ENCODE peak calls at places on chromosome 19, in four cellular contexts. F is neuronal stem cell, A is IMR-90, K is mesendoderm. X is an unnamed sample.
A peak's percentile ranks its signal among the peaks of the same experiment; 100 is the strongest.

GRCh38 chr19:18340990-18341868 is 831 bp downstream of the PGPEP1 start:
- DNase-seq in F (no peak), A (peak; percentile 42), K (peak; percentile 45), X (peak; percentile 66)

GRCh38 chr19:9406798-9407352 is 28.5 kb downstream of the ZNF266 start:
- DNase-seq in F (no peak), A (peak; percentile 92), K (no peak), X (no peak)

GRCh38 chr19:33740811-33741396 is 55.8 kb upstream of the KCTD15 start:
- DNase-seq in F (peak; percentile 84), A (peak; percentile 38), K (peak; percentile 86), X (peak; percentile 84)

GRCh38 chr19:412356-413355 is 3.7 kb upstream of the C2CD4C start:
- DNase-seq in F (no peak), A (no peak), K (peak; percentile 69), X (peak; percentile 58)

GRCh38 chr19:845707-846481 is 5.1 kb downstream of the PRTN3 start:
- DNase-seq in F (no peak), A (no peak), K (no peak), X (no peak)

GRCh38 chr19:39705578-39706188 is 1.4 kb downstream of the LGALS14 start:
- DNase-seq in F (no peak), A (no peak), K (no peak), X (no peak)

GRCh38 chr19:50330365-50331078 is 1.3 kb upstream of the KCNC3 start:
- DNase-seq in F (peak; percentile 95), A (peak; percentile 1), K (peak; percentile 95), X (peak; percentile 70)

GRCh38 chr19:47021536-47022139 is 2.0 kb downstream of the NPAS1 start:
- DNase-seq in F (no peak), A (no peak), K (peak; percentile 45), X (no peak)

GRCh38 chr19:49347835-49348234 is 12.6 kb downstream of the CD37 start:
- DNase-seq in F (no peak), A (peak; percentile 82), K (peak; percentile 96), X (no peak)

GRCh38 chr19:33260628-33261418 is 35.2 kb upstream of the SLC7A10 start:
- DNase-seq in F (no peak), A (no peak), K (no peak), X (no peak)

GRCh38 chr19:48627211-48627864 is 8.0 kb downstream of the SPHK2 start:
- DNase-seq in F (no peak), A (no peak), K (peak; percentile 66), X (no peak)

GRCh38 chr19:46144756-46145155 is 3.3 kb upstream of the IGFL2 start:
- DNase-seq in F (no peak), A (no peak), K (no peak), X (no peak)

GRCh38 chr19:3178973-3179738 is 587 bp downstream of the S1PR4 start:
- DNase-seq in F (no peak), A (no peak), K (no peak), X (no peak)

GRCh38 chr19:1291761-1292418 is 6.2 kb downstream of the EFNA2 start:
- DNase-seq in F (no peak), A (no peak), K (no peak), X (no peak)

GRCh38 chr19:38805180-38805579 is 7.6 kb downstream of the LGALS4 start:
- DNase-seq in F (no peak), A (no peak), K (no peak), X (no peak)

GRCh38 chr19:54928299-54928698 is 19.0 kb downstream of the NLRP7 start:
- DNase-seq in F (no peak), A (no peak), K (peak; percentile 40), X (no peak)

GRCh38 chr19:43467730-43468129 is 2.3 kb upstream of the LYPD3 start:
- DNase-seq in F (no peak), A (peak; percentile 70), K (no peak), X (no peak)

GRCh38 chr19:17871878-17872250 is at the start of gene SLC5A5:
- DNase-seq in F (no peak), A (no peak), K (no peak), X (no peak)

GRCh38 chr19:4930664-4931063 is 21.4 kb downstream of the UHRF1 start:
- DNase-seq in F (no peak), A (peak; percentile 28), K (no peak), X (no peak)

GRCh38 chr19:6761053-6761676 is 6.1 kb downstream of the SH2D3A start:
- DNase-seq in F (no peak), A (no peak), K (peak; percentile 62), X (no peak)

GRCh38 chr19:33311326-33311682 is 9.0 kb upstream of the CEBPA start:
- DNase-seq in F (no peak), A (no peak), K (no peak), X (no peak)

DNA sequence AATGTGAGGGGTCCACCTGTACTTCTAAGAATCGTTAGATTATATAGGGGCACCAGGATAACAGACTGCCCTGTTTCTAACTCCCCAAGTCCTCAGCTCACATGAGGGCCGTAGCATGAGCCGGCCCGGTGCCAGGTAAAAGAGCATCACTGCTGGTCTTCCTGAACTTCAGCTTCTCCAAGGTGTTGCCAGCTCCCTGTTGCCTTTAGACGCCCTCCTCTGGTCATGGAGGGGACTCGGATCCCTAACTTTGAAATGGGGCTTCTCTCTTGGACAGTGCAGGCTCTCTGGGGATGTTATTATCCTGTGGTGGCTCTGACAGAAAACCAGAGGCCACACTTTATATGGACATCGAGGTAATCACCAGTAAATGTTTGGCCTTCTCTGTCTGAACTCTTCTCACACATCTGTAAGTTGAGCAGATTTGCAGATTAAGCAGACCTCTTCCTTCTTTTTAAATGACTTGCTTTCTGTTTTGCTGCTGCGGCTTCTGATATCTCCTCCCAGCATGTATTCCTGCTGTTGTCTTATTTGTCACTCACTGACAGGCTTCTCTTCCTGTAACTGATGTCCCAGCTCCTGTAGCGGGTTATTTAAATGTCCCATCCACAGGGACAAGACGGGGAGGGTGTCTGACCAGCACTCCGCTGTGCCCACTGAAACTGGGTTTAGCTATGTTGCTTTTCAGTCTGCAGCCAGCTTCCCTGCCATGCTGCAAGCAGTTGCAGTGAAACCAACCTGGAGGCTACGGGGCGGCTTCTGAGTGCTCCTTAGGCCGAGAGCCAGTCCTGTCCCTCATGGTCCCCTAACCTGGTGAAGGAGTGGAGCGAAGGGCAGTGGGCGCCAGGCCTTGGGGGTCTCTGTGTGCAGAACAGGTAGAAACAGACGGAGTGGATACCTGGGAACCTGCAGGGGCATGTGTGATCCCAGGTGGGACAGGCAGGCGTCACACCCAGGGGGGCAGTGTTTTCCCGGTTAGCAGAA is 39.2 kb downstream of the TSSK6 start:
- DNase-seq in F (no peak), A (no peak), K (peak; percentile 81), X (no peak)
- H3K4ac ChIP-seq in F (no peak overlapping the region), A (no peak overlapping the region), K (no peak overlapping the region), X (no peak overlapping the region)

GRCh38 chr19:7844951-7845350 is 14.9 kb downstream of the EVI5L start:
- DNase-seq in F (no peak), A (no peak), K (no peak), X (no peak)
- H3K4ac ChIP-seq in F (no peak overlapping the region), A (no peak overlapping the region), K (no peak overlapping the region), X (no peak overlapping the region)

GRCh38 chr19:41861846-41862245 is 1.8 kb downstream of the RPS19 start:
- DNase-seq in F (no peak), A (no peak), K (no peak), X (no peak)
- H3K4ac ChIP-seq in F (no peak overlapping the region), A (no peak overlapping the region), K (no peak overlapping the region), X (no peak overlapping the region)

DNA sequence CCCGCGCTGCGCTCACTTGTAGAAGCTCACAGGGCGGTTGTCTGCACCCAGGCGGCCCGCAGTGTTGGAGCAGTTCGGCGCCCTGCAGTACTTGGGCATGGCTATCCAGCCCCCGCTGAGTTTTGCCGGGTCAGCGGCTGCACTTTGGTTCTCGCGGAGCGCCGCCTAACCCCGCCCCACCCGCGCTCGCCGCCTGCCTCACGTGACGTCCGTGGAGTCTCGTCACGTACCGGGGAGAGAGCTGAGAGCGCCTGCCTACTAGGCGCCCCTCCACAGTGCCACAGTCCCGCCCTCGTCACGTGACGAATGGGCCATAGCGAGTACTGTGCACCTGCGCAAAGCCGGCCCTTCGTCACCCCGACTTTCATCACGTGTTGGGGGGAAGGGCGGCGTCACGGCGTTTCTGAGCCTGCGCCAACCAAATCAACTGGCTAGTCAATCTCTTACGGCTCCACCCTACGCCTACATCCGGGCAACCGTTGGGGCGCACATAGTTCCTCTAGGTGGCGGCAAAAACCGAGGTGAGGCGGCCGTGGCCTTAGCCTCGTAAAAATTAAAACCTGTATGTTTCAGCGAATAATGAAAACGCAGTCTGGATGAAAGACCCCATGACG is at the start of gene THAP8:
- DNase-seq in F (peak; percentile 98), A (peak; percentile 99), K (peak; percentile 99), X (peak; percentile 96)
- H3K4ac ChIP-seq in F (no peak within 1 kb of the TSS), A (peak within 1 kb of the TSS; percentile 86), K (no peak within 1 kb of the TSS), X (peak within 1 kb of the TSS; percentile 28)

GRCh38 chr19:37691881-37692504 is 27.6 kb downstream of the ZNF607 start:
- DNase-seq in F (peak; percentile 70), A (peak; percentile 80), K (peak; percentile 88), X (peak; percentile 69)
- H3K4ac ChIP-seq in F (no peak overlapping the region), A (peak overlapping the region; percentile 89), K (no peak overlapping the region), X (no peak overlapping the region)